ENCODE peak calls at places on chromosomes 12 and 14, in four cellular contexts. One of them, this sample, is unnamed. For H3K4me1, the result is how much of the 10 kb centered on the place peaks cover.

GRCh38 chr12:51822261-51822616 is 26.3 kb downstream of the FIGNL2 start:
- DNase-seq in spleen: no peak
- DNase-seq in ovary: no peak
- DNase-seq in suprapubic skin: no peak
- DNase-seq in this sample: peak

GRCh38 chr14:95069018-95069417 is 88.3 kb downstream of the DICER1 start:
- DNase-seq in spleen: no peak
- DNase-seq in ovary: no peak
- DNase-seq in suprapubic skin: peak
- DNase-seq in this sample: no peak

GRCh38 chr12:80553316-80553715 is 109.3 kb downstream of the PTPRQ start:
- DNase-seq in spleen: no peak
- DNase-seq in ovary: no peak
- DNase-seq in suprapubic skin: no peak
- DNase-seq in this sample: no peak

GRCh38 chr14:74846968-74847549 is 28.9 kb downstream of the PROX2 start:
- DNase-seq in spleen: no peak
- DNase-seq in ovary: no peak
- DNase-seq in suprapubic skin: no peak
- DNase-seq in this sample: no peak

GRCh38 chr12:69131073-69131472 is 108.3 kb upstream of the CPSF6 start:
- DNase-seq in spleen: no peak
- DNase-seq in ovary: no peak
- DNase-seq in suprapubic skin: no peak
- DNase-seq in this sample: no peak

GRCh38 chr12:130433411-130433810 is 95.7 kb downstream of the PIWIL1 start:
- DNase-seq in spleen: peak
- DNase-seq in ovary: no peak
- DNase-seq in suprapubic skin: no peak
- DNase-seq in this sample: no peak

GRCh38 chr12:26204612-26205289 is 9.4 kb downstream of the SSPN start:
- DNase-seq in spleen: no peak
- DNase-seq in ovary: peak
- DNase-seq in suprapubic skin: no peak
- DNase-seq in this sample: peak

GRCh38 chr12:86261606-86262005 is 5.4 kb upstream of the MGAT4C start:
- DNase-seq in spleen: no peak
- DNase-seq in ovary: no peak
- DNase-seq in suprapubic skin: no peak
- DNase-seq in this sample: no peak

GRCh38 chr14:86464386-86464785 is 934.4 kb downstream of the FLRT2 start:
- DNase-seq in spleen: no peak
- DNase-seq in ovary: no peak
- DNase-seq in suprapubic skin: no peak
- DNase-seq in this sample: no peak

GRCh38 chr12:104090685-104091084 is 26.4 kb downstream of the HCFC2 start:
- DNase-seq in spleen: no peak
- DNase-seq in ovary: no peak
- DNase-seq in suprapubic skin: no peak
- DNase-seq in this sample: no peak

GRCh38 chr12:104598342-104599271 is 141.9 kb downstream of the CHST11 start:
- DNase-seq in spleen: no peak
- DNase-seq in ovary: no peak
- DNase-seq in suprapubic skin: no peak
- DNase-seq in this sample: no peak

GRCh38 chr12:113852695-113853490 is 113.2 kb downstream of the RBM19 start:
- DNase-seq in spleen: no peak
- DNase-seq in ovary: no peak
- DNase-seq in suprapubic skin: no peak
- DNase-seq in this sample: no peak

GRCh38 chr14:101032433-101032832 is 128.9 kb upstream of the RTL1 start:
- DNase-seq in spleen: no peak
- DNase-seq in ovary: no peak
- DNase-seq in suprapubic skin: peak
- DNase-seq in this sample: no peak

GRCh38 chr12:92715625-92716024 is 12.8 kb downstream of the PLEKHG7 start:
- DNase-seq in spleen: no peak
- DNase-seq in ovary: no peak
- DNase-seq in suprapubic skin: no peak
- DNase-seq in this sample: no peak

GRCh38 chr14:103016071-103016470 is 41.3 kb downstream of the CDC42BPB start:
- DNase-seq in spleen: peak
- DNase-seq in ovary: no peak
- DNase-seq in suprapubic skin: no peak
- DNase-seq in this sample: peak

GRCh38 chr14:92567173-92567725 is 53.7 kb downstream of the RIN3 start:
- DNase-seq in spleen: no peak
- DNase-seq in ovary: no peak
- DNase-seq in suprapubic skin: no peak
- DNase-seq in this sample: no peak

GRCh38 chr12:71702590-71702989 is 16.7 kb downstream of the TMEM19 start:
- DNase-seq in spleen: no peak
- DNase-seq in ovary: no peak
- DNase-seq in suprapubic skin: no peak
- DNase-seq in this sample: no peak

GRCh38 chr12:49618576-49618975 is 4.8 kb upstream of the PRPF40B start:
- DNase-seq in spleen: no peak
- DNase-seq in ovary: no peak
- DNase-seq in suprapubic skin: no peak
- DNase-seq in this sample: no peak

GRCh38 chr14:93006484-93007128 is 83.7 kb downstream of the CHGA start:
- DNase-seq in spleen: no peak
- DNase-seq in ovary: no peak
- DNase-seq in suprapubic skin: no peak
- DNase-seq in this sample: no peak

GRCh38 chr12:119594772-119595445 is 1.3 kb downstream of the TMEM233 start:
- DNase-seq in spleen: no peak
- DNase-seq in ovary: no peak
- DNase-seq in suprapubic skin: no peak
- DNase-seq in this sample: peak

GRCh38 chr12:57456145-57456700 is 1.1 kb downstream of the INHBE start:
- DNase-seq in spleen: peak
- DNase-seq in ovary: no peak
- DNase-seq in suprapubic skin: no peak
- DNase-seq in this sample: no peak

GRCh38 chr14:101731187-101732080 is 30.1 kb upstream of the PPP2R5C start:
- DNase-seq in spleen: peak
- DNase-seq in ovary: no peak
- DNase-seq in suprapubic skin: peak
- DNase-seq in this sample: no peak

GRCh38 chr14:72679106-72679505 is 214.8 kb downstream of the DPF3 start:
- DNase-seq in spleen: no peak
- DNase-seq in ovary: no peak
- DNase-seq in suprapubic skin: no peak
- DNase-seq in this sample: peak

GRCh38 chr12:46303039-46303666 is 34.3 kb upstream of the SLC38A1 start:
- DNase-seq in spleen: no peak
- DNase-seq in ovary: no peak
- DNase-seq in suprapubic skin: no peak
- DNase-seq in this sample: no peak

GRCh38 chr12:32583535-32583934 is 95.6 kb upstream of the DNM1L start:
- DNase-seq in spleen: no peak
- DNase-seq in ovary: no peak
- DNase-seq in suprapubic skin: no peak
- DNase-seq in this sample: no peak

GRCh38 chr14:96511667-96512066 is 9.5 kb downstream of the PAPOLA start:
- DNase-seq in spleen: no peak
- DNase-seq in ovary: no peak
- DNase-seq in suprapubic skin: no peak
- DNase-seq in this sample: no peak

GRCh38 chr14:96508900-96509299 is 6.7 kb downstream of the PAPOLA start:
- DNase-seq in spleen: no peak
- DNase-seq in ovary: no peak
- DNase-seq in suprapubic skin: no peak
- DNase-seq in this sample: no peak

GRCh38 chr14:96507723-96508122 is 5.5 kb downstream of the PAPOLA start:
- DNase-seq in spleen: no peak
- DNase-seq in ovary: no peak
- DNase-seq in suprapubic skin: no peak
- DNase-seq in this sample: no peak

GRCh38 chr14:96511146-96511545 is 9.0 kb downstream of the PAPOLA start:
- DNase-seq in spleen: no peak
- DNase-seq in ovary: no peak
- DNase-seq in suprapubic skin: no peak
- DNase-seq in this sample: no peak

DNA sequence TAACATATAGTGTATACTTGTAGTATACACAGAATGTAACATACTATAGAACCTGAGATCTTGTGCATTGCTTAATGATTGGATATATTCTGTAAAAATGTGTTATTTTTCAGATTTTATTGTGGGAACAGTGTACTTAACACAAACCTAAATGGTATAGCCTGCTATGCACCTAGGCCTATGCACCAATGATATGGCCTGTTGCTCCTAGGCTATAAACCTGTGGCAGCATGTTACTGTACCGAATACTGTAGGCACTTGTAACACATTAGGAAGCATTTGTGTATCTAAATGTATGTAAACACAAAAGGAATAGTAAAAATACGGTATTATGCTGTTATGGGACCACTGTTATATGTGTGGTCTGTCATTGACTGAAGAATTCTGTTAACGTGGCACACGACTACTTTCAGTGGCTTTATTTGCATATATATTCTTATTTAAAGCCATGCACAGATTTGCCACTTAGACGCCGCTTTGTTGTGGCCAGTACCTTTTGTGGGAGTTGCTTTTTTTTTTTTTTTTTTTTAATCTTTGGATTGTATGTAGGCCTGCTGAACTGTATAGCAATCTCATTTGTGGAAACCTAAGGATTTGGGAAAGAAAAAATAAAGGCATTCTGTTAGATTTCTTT is 7.4 kb downstream of the PAPOLA start:
- DNase-seq in spleen: no peak
- DNase-seq in ovary: no peak
- DNase-seq in suprapubic skin: no peak
- DNase-seq in this sample: no peak
- H3K4me1 ChIP-seq in spleen: half or more
- H3K4me1 ChIP-seq in ovary: under half
- H3K4me1 ChIP-seq in suprapubic skin: half or more
- H3K4me1 ChIP-seq in this sample: under half

DNA sequence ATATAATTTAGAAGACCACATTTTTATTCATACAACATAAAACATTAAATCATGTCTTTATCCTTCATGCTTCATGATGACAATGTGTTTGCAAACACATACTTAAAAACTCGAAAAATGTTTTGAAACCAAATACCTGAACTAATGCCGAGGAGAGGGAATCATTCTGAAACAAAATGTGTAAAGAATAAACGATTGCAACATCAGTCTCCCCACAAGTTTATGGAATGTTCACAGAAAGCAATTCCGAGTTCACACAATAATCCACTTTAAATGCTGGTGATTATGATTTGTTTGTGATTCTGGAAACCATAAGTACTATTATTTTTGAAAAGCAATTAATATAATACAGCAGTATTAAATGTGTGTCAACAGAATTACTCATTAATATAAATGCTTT is 84.5 kb upstream of the PDZRN4 start:
- DNase-seq in spleen: no peak
- DNase-seq in ovary: no peak
- DNase-seq in suprapubic skin: no peak
- DNase-seq in this sample: no peak
- TF ChIP-seq POLR2A in spleen: no peak
- TF ChIP-seq POLR2A in ovary: no peak
- TF ChIP-seq POLR2A in suprapubic skin: no peak
- TF ChIP-seq POLR2A in this sample: no peak

DNA sequence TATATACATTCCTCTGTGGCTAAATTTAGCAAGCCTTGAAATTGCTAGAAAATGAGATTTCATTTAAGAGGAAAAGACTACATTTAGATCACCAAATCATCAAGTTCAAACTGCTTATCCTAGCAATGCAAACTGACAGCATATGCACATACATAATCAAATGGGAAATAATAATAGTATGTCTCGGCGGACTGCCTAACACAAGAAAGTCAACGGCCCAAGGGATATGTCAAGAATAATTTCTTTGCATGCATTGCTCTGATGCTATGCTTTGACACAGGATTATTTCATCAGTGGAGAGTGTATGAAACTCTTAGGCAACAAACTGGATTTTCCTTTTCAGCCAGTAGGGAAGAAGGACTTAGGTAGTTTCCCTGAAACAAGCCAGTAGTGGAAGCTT is 107.8 kb downstream of the KCNC2 start:
- DNase-seq in spleen: no peak
- DNase-seq in ovary: no peak
- DNase-seq in suprapubic skin: no peak
- DNase-seq in this sample: no peak
- H3K4me1 ChIP-seq in spleen: under half
- H3K4me1 ChIP-seq in ovary: under half
- H3K4me1 ChIP-seq in suprapubic skin: under half
- H3K4me1 ChIP-seq in this sample: under half

GRCh38 chr14:96104469-96105057 is 65.4 kb downstream of the C14orf132 start:
- DNase-seq in spleen: no peak
- DNase-seq in ovary: peak
- DNase-seq in suprapubic skin: peak
- DNase-seq in this sample: peak
- TF ChIP-seq POLR2A in spleen: no peak
- TF ChIP-seq POLR2A in ovary: no peak
- TF ChIP-seq POLR2A in suprapubic skin: no peak
- TF ChIP-seq POLR2A in this sample: no peak

GRCh38 chr12:111405856-111406473 is at the start of gene SH2B3:
- DNase-seq in spleen: no peak
- DNase-seq in ovary: peak
- DNase-seq in suprapubic skin: no peak
- DNase-seq in this sample: peak
- H3K4me1 ChIP-seq in spleen: half or more
- H3K4me1 ChIP-seq in ovary: under half
- H3K4me1 ChIP-seq in suprapubic skin: half or more
- H3K4me1 ChIP-seq in this sample: under half